ENCODE peak calls at places on chromosomes 5 and 9, in four cellular contexts. D is IMR-90, H is neuronal stem cell, R is H9. A is an unnamed sample.

GRCh38 chr9:112086627-112087026 is 88.5 kb downstream of the SUSD1 start:
- DNase-seq in D (peak; percentile 43), H (no peak), R (no peak), A (peak; percentile 61)

GRCh38 chr5:124743534-124744169 is 2.8 kb downstream of the ZNF608 start:
- DNase-seq in D (no peak), H (no peak), R (no peak), A (no peak)

GRCh38 chr5:142433526-142434321 is 108.9 kb upstream of the SPRY4 start:
- DNase-seq in D (peak; percentile 47), H (no peak), R (no peak), A (peak; percentile 40)

GRCh38 chr9:87512321-87512720 is 14.7 kb downstream of the DAPK1 start:
- DNase-seq in D (no peak), H (no peak), R (no peak), A (no peak)

GRCh38 chr5:88256872-88257271 is 11.8 kb downstream of the TMEM161B start:
- DNase-seq in D (no peak), H (no peak), R (peak; percentile 78), A (no peak)

GRCh38 chr9:5893134-5893505 is 2.4 kb downstream of the MLANA start:
- DNase-seq in D (no peak), H (no peak), R (no peak), A (no peak)

GRCh38 chr9:109311731-109312130 is 9.1 kb downstream of the EPB41L4B start:
- DNase-seq in D (no peak), H (no peak), R (no peak), A (no peak)

GRCh38 chr9:92616199-92617129 is 53.5 kb downstream of the IPPK start:
- DNase-seq in D (no peak), H (no peak), R (peak; percentile 5), A (no peak)

GRCh38 chr9:37787059-37787458 is 2.2 kb upstream of the EXOSC3 start:
- DNase-seq in D (no peak), H (no peak), R (peak; percentile 80), A (no peak)

GRCh38 chr5:171386861-171387254 is 791 bp upstream of the NPM1 start:
- DNase-seq in D (peak; percentile 12), H (no peak), R (no peak), A (no peak)

GRCh38 chr5:172579403-172579990 is 61.6 kb upstream of the NEURL1B start:
- DNase-seq in D (no peak), H (no peak), R (no peak), A (no peak)

GRCh38 chr5:124651663-124652513 is 94.6 kb downstream of the ZNF608 start:
- DNase-seq in D (no peak), H (peak; percentile 78), R (peak; percentile 89), A (peak; percentile 89)

GRCh38 chr5:179553875-179554274 is 3.5 kb downstream of the RUFY1 start:
- DNase-seq in D (peak; percentile 84), H (no peak), R (peak; percentile 52), A (peak; percentile 85)

GRCh38 chr5:172713113-172713808 is 57.7 kb downstream of the DUSP1 start:
- DNase-seq in D (no peak), H (peak; percentile 58), R (no peak), A (peak; percentile 47)

GRCh38 chr5:17989567-17989966 is 355.3 kb downstream of the TAF11L14 start:
- DNase-seq in D (no peak), H (no peak), R (no peak), A (no peak)

GRCh38 chr5:175823731-175824525 is 47.5 kb upstream of the CPLX2 start:
- DNase-seq in D (no peak), H (no peak), R (peak; percentile 70), A (no peak)

GRCh38 chr9:132214027-132214622 is 52.3 kb downstream of the NTNG2 start:
- DNase-seq in D (peak; percentile 96), H (no peak), R (peak; percentile 72), A (peak; percentile 76)

GRCh38 chr5:32916648-32917047 is 205.5 kb downstream of the NPR3 start:
- DNase-seq in D (peak; percentile 52), H (no peak), R (peak; percentile 57), A (peak; percentile 9)

GRCh38 chr9:137685035-137685885 is 66.5 kb downstream of the EHMT1 start:
- DNase-seq in D (peak; percentile 90), H (no peak), R (no peak), A (no peak)

GRCh38 chr9:114299286-114300152 is 23.4 kb upstream of the ORM1 start:
- DNase-seq in D (no peak), H (no peak), R (no peak), A (no peak)

GRCh38 chr5:170572453-170572852 is 68.6 kb downstream of the KCNIP1 start:
- DNase-seq in D (no peak), H (no peak), R (no peak), A (no peak)

GRCh38 chr5:134143431-134143830 is 28.9 kb downstream of the TCF7 start:
- DNase-seq in D (no peak), H (no peak), R (no peak), A (no peak)

GRCh38 chr9:27457445-27457844 is 66.6 kb upstream of the IFNK start:
- DNase-seq in D (no peak), H (no peak), R (peak; percentile 64), A (no peak)

GRCh38 chr9:2021731-2022130 is 6.6 kb downstream of the SMARCA2 start:
- DNase-seq in D (no peak), H (no peak), R (no peak), A (no peak)

GRCh38 chr9:130444565-130445221 is at the start of gene ASS1:
- DNase-seq in D (no peak), H (peak; percentile 48), R (peak; percentile 87), A (no peak)

DNA sequence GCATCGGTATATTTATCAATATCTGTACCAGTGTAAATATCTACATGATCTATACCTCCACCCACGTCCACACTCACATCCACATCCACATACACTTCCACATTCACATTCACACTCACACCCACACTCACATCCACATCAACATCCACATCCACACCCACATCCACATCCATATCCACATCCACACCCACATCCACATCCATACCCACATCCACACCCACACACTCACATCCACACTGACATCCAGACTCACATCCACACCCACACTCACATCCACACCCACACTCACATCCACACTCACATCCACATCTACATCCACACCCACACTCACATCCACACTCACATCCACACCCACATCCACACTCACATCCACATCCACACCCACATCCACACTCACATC is 189.2 kb downstream of the IRX1 start:
- DNase-seq in D (no peak), H (no peak), R (no peak), A (no peak)
- H2BK5ac ChIP-seq in D (peak overlapping the region; percentile 72), H (no peak overlapping the region), R (no peak overlapping the region), A (no peak overlapping the region)

GRCh38 chr5:1202026-1202797 is 817 bp downstream of the SLC6A19 start:
- DNase-seq in D (no peak), H (no peak), R (no peak), A (no peak)
- H3K4ac ChIP-seq in D (no peak overlapping the region), H (no peak overlapping the region), R (no peak overlapping the region), A (no peak overlapping the region)

DNA sequence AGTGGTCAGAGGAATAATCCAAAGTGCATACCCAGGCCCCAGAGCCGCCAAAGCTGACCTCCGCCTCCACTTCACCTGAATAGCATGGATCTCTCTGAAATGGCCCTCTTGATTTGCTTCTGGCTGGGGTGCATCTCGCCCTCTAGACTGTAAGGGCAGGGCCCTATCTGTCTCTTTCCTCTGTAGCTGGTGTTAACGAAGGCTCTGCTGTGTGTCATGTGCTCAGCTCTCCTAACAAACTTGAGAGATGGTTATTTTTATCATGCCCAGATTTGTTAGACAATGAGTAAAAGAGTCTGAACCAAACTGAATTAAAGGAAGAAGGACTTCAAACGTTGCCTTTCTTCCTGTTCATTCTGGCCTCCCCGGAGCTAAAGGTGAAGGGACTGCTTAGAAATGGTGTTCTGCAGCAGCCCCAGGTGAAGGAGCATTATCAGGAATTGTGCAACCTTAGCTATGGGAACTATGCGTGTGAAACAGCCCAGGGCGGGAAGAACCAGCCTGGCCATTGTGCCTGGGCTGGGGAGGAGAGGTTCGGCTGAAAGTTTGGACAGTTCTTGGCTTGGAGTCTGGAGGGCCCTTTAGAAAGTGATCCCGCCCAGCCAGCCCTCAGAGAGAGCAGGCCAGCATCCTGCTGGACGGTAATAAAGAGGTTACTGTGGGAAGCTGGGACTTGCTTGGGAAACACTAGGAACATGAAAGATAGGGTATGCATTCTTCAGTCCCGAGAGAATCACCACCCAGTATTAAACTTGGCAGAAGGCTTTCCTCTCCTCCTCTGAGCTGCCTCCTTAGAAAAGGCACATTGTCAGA is 73.5 kb downstream of the WWC1 start:
- DNase-seq in D (peak; percentile 63), H (no peak), R (peak; percentile 65), A (peak; percentile 39)
- H3K14ac ChIP-seq in D (peak overlapping the region; percentile 73), H (no peak overlapping the region), R (no peak overlapping the region), A (no peak overlapping the region)

DNA sequence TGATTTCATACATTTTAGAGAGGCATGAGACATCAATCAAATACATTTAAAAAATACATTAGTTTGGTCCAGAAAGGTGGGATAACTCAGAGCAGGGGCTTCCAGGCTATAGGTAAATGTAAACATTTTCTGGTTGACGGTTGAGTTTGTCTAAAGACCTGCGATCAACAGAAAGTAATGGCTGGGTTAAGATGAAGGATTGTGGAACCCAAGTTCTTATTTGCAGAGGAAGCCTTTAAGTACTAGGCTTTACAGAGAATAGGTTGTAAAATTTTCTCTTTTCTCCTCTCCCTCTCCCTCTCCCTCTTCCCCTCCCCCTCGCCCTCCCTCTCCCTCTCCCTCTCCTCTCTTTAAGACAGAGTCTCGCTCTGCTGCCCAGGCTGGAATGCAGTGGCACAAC is 50.8 kb downstream of the PTTG1 start:
- DNase-seq in D (no peak), H (no peak), R (no peak), A (no peak)
- H2BK5ac ChIP-seq in D (no peak overlapping the region), H (no peak overlapping the region), R (no peak overlapping the region), A (no peak overlapping the region)

GRCh38 chr9:115328677-115329076 is 210.7 kb upstream of the TNC start:
- DNase-seq in D (no peak), H (no peak), R (no peak), A (peak; percentile 8)

GRCh38 chr9:115328228-115328627 is 210.3 kb upstream of the TNC start:
- DNase-seq in D (peak; percentile 76), H (no peak), R (no peak), A (peak; percentile 81)

GRCh38 chr9:115327441-115328122 is 209.6 kb upstream of the TNC start:
- DNase-seq in D (peak; percentile 60), H (no peak), R (no peak), A (peak; percentile 30)

DNA sequence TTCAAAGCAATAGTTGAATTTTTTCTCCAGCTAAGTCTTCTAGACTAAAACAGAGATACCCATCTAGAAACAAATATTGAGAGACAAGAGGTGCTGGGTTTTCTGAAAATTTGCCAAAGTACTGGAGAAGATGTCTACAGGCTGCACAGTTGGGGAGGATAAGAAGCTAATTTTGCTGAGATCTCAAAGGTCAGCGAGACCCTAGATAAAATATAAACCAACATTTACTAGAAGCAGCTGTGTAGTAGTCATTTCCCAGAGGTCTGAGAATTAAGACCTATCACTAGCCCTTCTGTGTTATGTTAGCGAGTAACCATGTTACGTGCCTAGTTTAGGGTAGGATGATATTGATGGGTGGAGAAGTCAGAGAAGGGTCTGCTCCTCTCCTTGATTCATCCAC is 208.5 kb upstream of the TNC start:
- DNase-seq in D (no peak), H (no peak), R (no peak), A (no peak)
- H3K4ac ChIP-seq in D (no peak overlapping the region), H (no peak overlapping the region), R (no peak overlapping the region), A (no peak overlapping the region)

A was measured in mesenchymal stem cell.